ENCODE peak calls at places on chromosome 21, in six cellular contexts. O is adipocyte; M is T-helper 9 cell; J is HEK293T; S is GM03348; R is activated CD8-positive, alpha-beta memory T cell treated with anti-CD3 and anti-CD28 coated beads, Interleukin-2, amount 10 ng/mL, durations not matched to agents 7 days and 5 days. F is an unnamed sample.

GRCh38 chr21:44666401-44667320 is at the start of gene KRTAP12-2:
- DNase-seq in O (no peak), M (no peak), J (no peak), S (no peak), R (no peak), F (no peak)

GRCh38 chr21:9738527-9738926 is 782.9 kb upstream of the TPTE start:
- DNase-seq in O (no peak), M (no peak), J (no peak), S (no peak), R (no peak), F (no peak)

GRCh38 chr21:35170244-35170756 is 121.2 kb upstream of the RUNX1 start:
- DNase-seq in O (no peak), M (no peak), J (no peak), S (no peak), R (no peak), F (no peak)

GRCh38 chr21:28127390-28127789 is 865.3 kb downstream of the LTN1 start:
- DNase-seq in O (no peak), M (no peak), J (no peak), S (peak; percentile 5), R (no peak), F (no peak)

GRCh38 chr21:46570119-46570518 is 34.8 kb downstream of the S100B start:
- DNase-seq in O (no peak), M (no peak), J (no peak), S (no peak), R (no peak), F (no peak)

GRCh38 chr21:18614327-18614726 is 210.7 kb upstream of the TMPRSS15 start:
- DNase-seq in O (no peak), M (no peak), J (no peak), S (no peak), R (no peak), F (no peak)

GRCh38 chr21:42857216-42857615 is 22.1 kb downstream of the WDR4 start:
- DNase-seq in O (no peak), M (no peak), J (no peak), S (no peak), R (no peak), F (no peak)

GRCh38 chr21:36381841-36382589 is 3.2 kb upstream of the CHAF1B start:
- DNase-seq in O (no peak), M (no peak), J (no peak), S (no peak), R (no peak), F (no peak)

GRCh38 chr21:43950936-43951335 is 61.2 kb upstream of the TRAPPC10 start:
- DNase-seq in O (no peak), M (no peak), J (no peak), S (no peak), R (no peak), F (no peak)

GRCh38 chr21:44918107-44918470 is 2.6 kb downstream of the ITGB2 start:
- DNase-seq in O (no peak), M (no peak), J (no peak), S (no peak), R (no peak), F (no peak)

GRCh38 chr21:28118570-28118969 is 874.1 kb downstream of the LTN1 start:
- DNase-seq in O (no peak), M (no peak), J (no peak), S (no peak), R (no peak), F (no peak)

GRCh38 chr21:33703750-33704606 is 61.7 kb downstream of the ITSN1 start:
- DNase-seq in O (no peak), M (no peak), J (no peak), S (no peak), R (no peak), F (peak; percentile 20)

GRCh38 chr21:41993744-41994143 is 16.4 kb downstream of the ZBTB21 start:
- DNase-seq in O (peak; percentile 90), M (no peak), J (no peak), S (peak; percentile 74), R (no peak), F (no peak)

GRCh38 chr21:42705746-42706374 is 52.4 kb downstream of the PDE9A start:
- DNase-seq in O (no peak), M (no peak), J (no peak), S (no peak), R (no peak), F (no peak)

GRCh38 chr21:17003221-17003620 is 509.6 kb upstream of the CXADR start:
- DNase-seq in O (peak; percentile 67), M (no peak), J (no peak), S (peak; percentile 51), R (no peak), F (no peak)

GRCh38 chr21:15064576-15065380 is at the start of gene NRIP1:
- DNase-seq in O (peak; percentile 96), M (peak; percentile 71), J (peak; percentile 76), S (peak; percentile 96), R (peak; percentile 85), F (peak; percentile 95)

GRCh38 chr21:25772680-25773079 is 37.9 kb downstream of the GABPA start:
- DNase-seq in O (peak; percentile 36), M (no peak), J (no peak), S (no peak), R (no peak), F (no peak)